ENCODE peak calls at places on chromosomes 1 and 21, in six cellular contexts. W is heart right ventricle, F is ureter, P is progenitor cell of endocrine pancreas, U is iPS-NIHi11, G is endothelial cell. Z is an unnamed sample.

GRCh38 chr1:175075572-175076568 is 8.2 kb downstream of the TNN start:
- DNase-seq in G (no peak), F (no peak), P (no peak), U (peak; percentile 21), W (no peak), Z (no peak)

GRCh38 chr1:181113061-181113695 is 24.7 kb downstream of the IER5 start:
- DNase-seq in F (no peak), W (no peak), G (no peak), U (no peak), P (no peak), Z (no peak)

GRCh38 chr1:235679005-235679404 is 29.4 kb upstream of the GNG4 start:
- DNase-seq in W (no peak), U (no peak), G (no peak), P (no peak), F (no peak), Z (no peak)

GRCh38 chr21:46118305-46118870 is 20.5 kb downstream of the COL6A2 start:
- DNase-seq in W (peak; percentile 3), F (no peak), P (peak; percentile 7), G (peak; percentile 3), U (no peak), Z (no peak)

GRCh38 chr1:21932127-21932526 is 5.0 kb downstream of the HSPG2 start:
- DNase-seq in W (no peak), F (no peak), U (no peak), P (no peak), G (no peak), Z (no peak)

GRCh38 chr1:154669464-154670282 is 61.7 kb upstream of the ADAR start:
- DNase-seq in G (peak; percentile 78), W (peak; percentile 78), F (peak; percentile 82), P (peak; percentile 47), U (peak; percentile 87), Z (peak; percentile 68)

GRCh38 chr1:201599548-201599947 is 60.6 kb downstream of the NAV1 start:
- DNase-seq in W (no peak), G (no peak), F (no peak), U (no peak), P (no peak), Z (no peak)

GRCh38 chr1:203180611-203181330 is 5.1 kb upstream of the MYBPH start:
- DNase-seq in W (no peak), P (no peak), G (no peak), U (no peak), F (no peak), Z (no peak)

GRCh38 chr1:54839824-54840223 is 38.7 kb upstream of the TTC22 start:
- DNase-seq in F (no peak), G (no peak), P (no peak), U (no peak), W (no peak), Z (no peak)

GRCh38 chr1:222641269-222641948 is 23.5 kb downstream of the MIA3 start:
- DNase-seq in U (no peak), P (no peak), W (no peak), G (no peak), F (no peak), Z (no peak)

GRCh38 chr1:199857103-199857502 is 170.4 kb upstream of the NR5A2 start:
- DNase-seq in G (no peak), P (no peak), F (no peak), W (no peak), U (no peak), Z (no peak)

GRCh38 chr1:43329995-43330751 is 7.4 kb upstream of the MPL start:
- DNase-seq in P (no peak), W (peak; percentile 83), U (peak; percentile 58), G (peak; percentile 32), F (no peak), Z (no peak)

GRCh38 chr1:209652873-209653401 is 712 bp upstream of the LAMB3 start:
- DNase-seq in U (peak; percentile 81), G (no peak), P (peak; percentile 23), W (peak; percentile 78), F (peak; percentile 93), Z (no peak)

GRCh38 chr1:218367118-218367517 is 22.0 kb downstream of the TGFB2 start:
- DNase-seq in U (no peak), G (no peak), P (no peak), F (no peak), W (no peak), Z (no peak)

GRCh38 chr21:43025636-43026180 is 49.9 kb downstream of the CBS start:
- DNase-seq in F (no peak), G (no peak), P (no peak), U (peak; percentile 42), W (no peak), Z (no peak)

GRCh38 chr1:110645962-110646735 is 28.6 kb downstream of the KCNA3 start:
- DNase-seq in P (no peak), W (no peak), G (no peak), F (no peak), U (no peak), Z (no peak)

GRCh38 chr1:91696321-91696720 is 189.6 kb downstream of the TGFBR3 start:
- DNase-seq in P (no peak), G (no peak), W (no peak), U (no peak), F (no peak), Z (no peak)

GRCh38 chr1:39933956-39934941 is 20.7 kb upstream of the MFSD2A start:
- DNase-seq in U (no peak), P (no peak), W (peak; percentile 42), G (no peak), F (peak; percentile 82), Z (no peak)

GRCh38 chr1:65703853-65704252 is 88.8 kb upstream of the PDE4B start:
- DNase-seq in F (no peak), W (no peak), U (no peak), G (no peak), P (no peak), Z (no peak)

GRCh38 chr21:42781150-42781980 is 98.0 kb downstream of the WDR4 start:
- DNase-seq in P (peak; percentile 47), U (peak; percentile 67), G (peak; percentile 47), W (peak; percentile 29), F (no peak), Z (peak; percentile 39)

GRCh38 chr1:235503333-235504121 is 725 bp downstream of the B3GALNT2 start:
- DNase-seq in U (peak; percentile 41), F (peak; percentile 50), W (peak; percentile 47), G (peak; percentile 47), P (no peak), Z (peak; percentile 42)

GRCh38 chr1:220249522-220249921 is 22.7 kb downstream of the RAB3GAP2 start:
- DNase-seq in F (no peak), P (no peak), G (no peak), U (no peak), W (no peak), Z (no peak)

GRCh38 chr1:70071597-70071996 is 133.8 kb downstream of the LRRC40 start:
- DNase-seq in G (no peak), F (peak; percentile 55), W (peak; percentile 4), P (no peak), U (no peak), Z (no peak)

GRCh38 chr1:245278846-245279245 is 124.1 kb downstream of the KIF26B start:
- DNase-seq in W (no peak), U (no peak), P (no peak), F (no peak), G (no peak), Z (no peak)

GRCh38 chr1:59831529-59831928 is 16.8 kb downstream of the HOOK1 start:
- DNase-seq in U (no peak), F (no peak), P (no peak), G (no peak), W (no peak), Z (no peak)

GRCh38 chr1:211932581-211933010 is 102.0 kb upstream of the LPGAT1 start:
- DNase-seq in P (no peak), G (no peak), W (no peak), U (no peak), F (no peak), Z (no peak)

GRCh38 chr1:211335507-211336157 is 9.0 kb downstream of the TRAF5 start:
- DNase-seq in G (no peak), F (no peak), W (no peak), P (no peak), U (no peak), Z (no peak)

GRCh38 chr1:29420196-29420595 is 183.9 kb downstream of the PTPRU start:
- DNase-seq in F (no peak), U (no peak), W (no peak), G (no peak), P (no peak), Z (no peak)

GRCh38 chr1:112761714-112762480 is 46.8 kb upstream of the PPM1J start:
- DNase-seq in W (no peak), P (no peak), F (no peak), G (no peak), U (no peak), Z (no peak)

GRCh38 chr21:38267991-38268858 is 11.4 kb downstream of the KCNJ15 start:
- DNase-seq in U (no peak), G (no peak), F (no peak), P (no peak), W (no peak), Z (no peak)

GRCh38 chr1:204867203-204867602 is 3.5 kb upstream of the NFASC start:
- DNase-seq in W (no peak), P (no peak), F (no peak), G (no peak), U (no peak), Z (no peak)

GRCh38 chr1:15731735-15732685 is 4.0 kb upstream of the SLC25A34 start:
- DNase-seq in F (no peak), P (no peak), W (no peak), U (no peak), G (no peak), Z (no peak)

GRCh38 chr1:4062992-4063391 is 162.9 kb upstream of the C1orf174 start:
- DNase-seq in F (no peak), U (no peak), W (no peak), P (no peak), G (no peak), Z (no peak)

GRCh38 chr1:146012703-146013565 is 8.6 kb downstream of the HJV start:
- DNase-seq in P (no peak), F (no peak), U (peak; percentile 28), W (peak; percentile 60), G (peak; percentile 49), Z (peak; percentile 56)